ENCODE peak calls at places on chromosomes 3 and 15, in four cellular contexts. H is adipocyte, Y is colonic mucosa, D is heart left ventricle. V is an unnamed sample.

GRCh38 chr15:67574981-67575632 is 32.6 kb downstream of the MAP2K5 start:
- DNase-seq in H (no peak), Y (no peak), D (no peak), V (no peak)

GRCh38 chr15:62874064-62874463 is 168.5 kb upstream of the TPM1 start:
- DNase-seq in H (no peak), Y (peak), D (no peak), V (no peak)

GRCh38 chr3:133777807-133778568 is 27.6 kb upstream of the SRPRB start:
- DNase-seq in H (no peak), Y (no peak), D (no peak), V (no peak)

GRCh38 chr3:187967982-187968381 is 186.0 kb upstream of the LPP start:
- DNase-seq in H (no peak), Y (no peak), D (no peak), V (no peak)

GRCh38 chr3:146326875-146327543 is 76.1 kb upstream of the PLSCR4 start:
- DNase-seq in H (peak), Y (peak), D (peak), V (peak)

GRCh38 chr3:66435988-66436387 is 64.8 kb downstream of the LRIG1 start:
- DNase-seq in H (no peak), Y (no peak), D (no peak), V (no peak)

GRCh38 chr3:186596568-186597287 is 16.1 kb upstream of the AHSG start:
- DNase-seq in H (no peak), Y (no peak), D (no peak), V (peak)

GRCh38 chr3:101984356-101984755 is 135.0 kb downstream of the NFKBIZ start:
- DNase-seq in H (no peak), Y (no peak), D (no peak), V (no peak)

GRCh38 chr3:141294848-141295247 is 63.2 kb downstream of the PXYLP1 start:
- DNase-seq in H (peak), Y (no peak), D (no peak), V (no peak)

GRCh38 chr3:12292770-12293169 is 3.9 kb downstream of the PPARG start:
- DNase-seq in H (no peak), Y (no peak), D (no peak), V (no peak)

GRCh38 chr15:101121511-101122090 is 130.2 kb downstream of the CHSY1 start:
- DNase-seq in H (peak), Y (peak), D (peak), V (no peak)

GRCh38 chr3:47024932-47025331 is 45.5 kb downstream of the NBEAL2 start:
- DNase-seq in H (peak), Y (no peak), D (no peak), V (no peak)

GRCh38 chr3:155958676-155959075 is 88.2 kb downstream of the GMPS start:
- DNase-seq in H (no peak), Y (no peak), D (no peak), V (no peak)

GRCh38 chr3:167941234-167941995 is 154.3 kb downstream of the GOLIM4 start:
- DNase-seq in H (peak), Y (peak), D (peak), V (no peak)

GRCh38 chr15:70702584-70702983 is 60.8 kb downstream of the UACA start:
- DNase-seq in H (peak), Y (no peak), D (no peak), V (no peak)
- H3K4me3 ChIP-seq in H (peak), Y (no peak), D (peak), V (no peak)

GRCh38 chr3:2096196-2096595 is 2.5 kb upstream of the CNTN4 start:
- DNase-seq in H (no peak), Y (no peak), D (no peak), V (no peak)

GRCh38 chr3:2099028-2099671 is 484 bp downstream of the CNTN4 start:
- DNase-seq in H (no peak), Y (peak), D (no peak), V (no peak)

GRCh38 chr3:2097641-2098191 is 950 bp upstream of the CNTN4 start:
- DNase-seq in H (peak), Y (peak), D (no peak), V (no peak)

GRCh38 chr3:2099779-2100191 is 1.1 kb downstream of the CNTN4 start:
- DNase-seq in H (no peak), Y (peak), D (no peak), V (no peak)

GRCh38 chr3:2098398-2099027 is at the start of gene CNTN4:
- DNase-seq in H (peak), Y (peak), D (peak), V (no peak)
- H3K4me3 ChIP-seq in H (no peak), Y (peak), D (peak), V (peak)

GRCh38 chr3:99877180-99877579 is 59.5 kb downstream of the CMSS1 start:
- DNase-seq in H (no peak), Y (no peak), D (no peak), V (no peak)
- H3K4me3 ChIP-seq in H (peak), Y (no peak), D (peak), V (no peak)

GRCh38 chr15:83653288-83653638 is 660 bp upstream of the ADAMTSL3 start:
- DNase-seq in H (no peak), Y (no peak), D (no peak), V (no peak)
- H3K4me3 ChIP-seq in H (no peak), Y (no peak), D (peak), V (peak)

GRCh38 chr3:172904817-172905479 is 154.4 kb downstream of the ECT2 start:
- DNase-seq in H (no peak), Y (no peak), D (no peak), V (no peak)
- H3K4me3 ChIP-seq in H (no peak), Y (no peak), D (no peak), V (no peak)

GRCh38 chr15:96327155-96327741 is 3.3 kb upstream of the NR2F2 start:
- DNase-seq in H (peak), Y (peak), D (no peak), V (peak)

GRCh38 chr15:96330064-96330449 is 443 bp upstream of the NR2F2 start:
- DNase-seq in H (peak), Y (peak), D (peak), V (no peak)

GRCh38 chr15:96326551-96327154 is 3.8 kb upstream of the NR2F2 start:
- DNase-seq in H (peak), Y (peak), D (no peak), V (no peak)

GRCh38 chr15:96329403-96329981 is 1.0 kb upstream of the NR2F2 start:
- DNase-seq in H (peak), Y (peak), D (no peak), V (no peak)

GRCh38 chr15:96328101-96328958 is 2.2 kb upstream of the NR2F2 start:
- DNase-seq in H (peak), Y (no peak), D (no peak), V (no peak)
- H3K4me3 ChIP-seq in H (peak), Y (no peak), D (peak), V (peak)

DNA sequence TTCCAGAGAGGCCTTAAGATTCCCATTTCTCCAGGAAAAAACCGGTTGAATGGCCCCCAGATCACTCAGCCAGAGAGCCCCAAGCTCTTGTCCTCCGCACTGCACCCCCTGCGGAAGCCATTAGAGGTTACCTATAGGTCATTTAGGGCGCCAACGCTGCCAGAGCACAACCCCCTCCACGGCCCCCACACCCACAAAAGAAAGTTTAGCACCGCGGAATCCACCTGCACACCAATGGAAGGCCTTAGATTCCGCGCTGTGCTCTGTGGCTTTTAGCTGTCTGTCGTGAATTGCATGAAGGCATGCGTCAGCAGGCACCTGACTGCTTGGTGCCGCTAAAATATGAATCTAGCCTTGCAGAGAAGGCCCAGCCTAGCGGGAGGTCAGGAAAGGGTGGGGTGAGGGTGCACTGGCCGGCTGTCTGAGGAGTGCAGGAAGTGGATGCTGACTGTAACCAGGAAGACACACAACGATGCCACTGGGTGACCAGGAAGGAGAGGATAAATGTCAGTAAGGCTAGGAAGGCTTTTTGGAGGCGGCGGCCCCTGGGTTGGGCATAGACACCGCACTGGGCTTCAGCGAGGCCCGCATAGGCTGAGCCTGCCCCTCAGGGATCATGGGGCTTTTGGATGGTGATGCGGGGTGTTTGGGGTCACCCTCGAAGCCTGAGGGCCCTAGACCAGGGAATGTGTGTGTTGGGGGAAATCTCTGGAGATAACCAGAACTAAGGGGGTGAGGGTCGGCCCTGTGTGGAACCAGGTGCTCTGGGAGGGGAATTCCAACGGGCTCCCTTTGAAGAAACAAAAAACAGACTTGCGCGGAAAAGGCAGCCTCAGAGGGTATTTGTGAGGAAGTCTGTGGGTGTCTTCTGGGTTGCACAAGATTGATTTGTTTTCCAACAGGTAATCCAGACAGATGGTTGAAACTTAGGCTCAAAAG is 964 bp upstream of the NUP210 start:
- DNase-seq in H (no peak), Y (peak), D (no peak), V (no peak)
- H3K4me3 ChIP-seq in H (no peak), Y (peak), D (no peak), V (peak)

DNA sequence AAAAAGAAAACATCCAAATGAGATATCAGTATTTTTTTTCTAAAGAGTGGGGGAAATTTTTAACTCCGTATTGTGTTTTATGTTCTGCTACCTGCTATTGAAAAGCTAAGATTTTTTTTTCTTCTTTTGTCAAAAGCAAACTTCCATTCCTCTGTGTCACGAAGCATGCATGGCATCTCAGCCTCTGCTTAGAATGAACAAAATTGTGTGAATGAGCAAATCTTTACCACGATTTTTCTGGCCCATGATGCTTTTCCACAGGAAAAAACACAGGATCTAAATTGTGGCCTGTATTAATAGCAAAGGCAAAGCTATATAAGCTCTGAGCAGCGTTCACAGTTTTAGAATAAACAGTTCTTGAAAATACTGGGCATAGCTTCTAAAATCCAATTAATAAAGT is 109.9 kb upstream of the CDIN1 start:
- DNase-seq in H (peak), Y (no peak), D (no peak), V (no peak)
- H3K4me3 ChIP-seq in H (no peak), Y (no peak), D (no peak), V (no peak)

GRCh38 chr3:181932039-181932438 is 220.3 kb downstream of the SOX2 start:
- DNase-seq in H (no peak), Y (no peak), D (no peak), V (no peak)

GRCh38 chr3:181935915-181936314 is 224.2 kb downstream of the SOX2 start:
- DNase-seq in H (no peak), Y (no peak), D (no peak), V (no peak)

GRCh38 chr3:181936774-181937173 is 225.0 kb downstream of the SOX2 start:
- DNase-seq in H (no peak), Y (no peak), D (no peak), V (no peak)

GRCh38 chr3:181930105-181930504 is 218.4 kb downstream of the SOX2 start:
- DNase-seq in H (no peak), Y (no peak), D (no peak), V (no peak)

GRCh38 chr3:181933052-181933618 is 221.4 kb downstream of the SOX2 start:
- DNase-seq in H (no peak), Y (no peak), D (no peak), V (no peak)
- H3K4me3 ChIP-seq in H (no peak), Y (no peak), D (no peak), V (no peak)

V was measured in epithelial cell of proximal tubule.